ENCODE peak calls at places on chromosomes 4 and X, in four cellular contexts. P is activated CD4-positive, alpha-beta T cell treated with anti-CD3 and anti-CD28 coated beads, Interleukin-2, amount 10 ng/mL, durations not matched to agents 7 days and 5 days; W is hippocampal formation; M is sciatic nerve. N is an unnamed sample.

GRCh38 chr4:47122592-47123291 is 91.4 kb downstream of the GABRB1 start:
- DNase-seq in P (peak), M (peak), W (peak), N (peak)

GRCh38 chr4:117898496-117898895 is 135.8 kb upstream of the NDST3 start:
- DNase-seq in M (no peak), P (no peak), W (no peak), N (no peak)

GRCh38 chrX:21374163-21374993 is at the start of gene CNKSR2:
- DNase-seq in M (peak), P (peak), W (peak), N (peak)

GRCh38 chr4:93217423-93217822 is 611.1 kb upstream of the ATOH1 start:
- DNase-seq in P (no peak), M (no peak), W (no peak), N (no peak)

GRCh38 chr4:179927473-179927872 is 2315.7 kb upstream of the TENM3 start:
- DNase-seq in M (no peak), P (no peak), W (no peak), N (no peak)

GRCh38 chrX:150664290-150664689 is 28.9 kb upstream of the MTMR1 start:
- DNase-seq in P (no peak), M (no peak), W (no peak), N (no peak)

GRCh38 chrX:8815460-8816065 is 14.4 kb upstream of the FAM9A start:
- DNase-seq in P (peak), W (no peak), M (no peak), N (no peak)

GRCh38 chr4:146398404-146398803 is 123.3 kb downstream of the SLC10A7 start:
- DNase-seq in M (no peak), W (no peak), P (no peak), N (no peak)

GRCh38 chrX:86148024-86148511 is at the start of gene DACH2:
- DNase-seq in W (peak), M (peak), P (peak), N (no peak)

GRCh38 chr4:118904418-118904817 is 15.8 kb downstream of the SYNPO2 start:
- DNase-seq in W (no peak), P (no peak), M (no peak), N (no peak)

GRCh38 chrX:1181131-1181530 is 31.3 kb downstream of the CRLF2 start:
- DNase-seq in W (no peak), M (no peak), P (no peak), N (no peak)

GRCh38 chr4:36004231-36004851 is 240.0 kb downstream of the ARAP2 start:
- DNase-seq in W (no peak), M (no peak), P (no peak), N (no peak)

GRCh38 chrX:16487620-16488380 is 162.2 kb upstream of the S100G start:
- DNase-seq in M (no peak), P (no peak), W (no peak), N (no peak)

GRCh38 chr4:189096717-189097116 is 844.0 kb upstream of the FRG1 start:
- DNase-seq in W (no peak), P (no peak), M (no peak), N (no peak)

GRCh38 chr4:10098770-10099139 is 17.8 kb downstream of the WDR1 start:
- DNase-seq in M (no peak), W (no peak), P (no peak), N (no peak)

GRCh38 chr4:171203425-171203824 is 609.8 kb upstream of the GALNTL6 start:
- DNase-seq in P (no peak), W (no peak), M (no peak), N (no peak)

GRCh38 chrX:36199926-36200325 is 280.4 kb downstream of the CFAP47 start:
- DNase-seq in M (no peak), P (no peak), W (no peak), N (no peak)

GRCh38 chr4:48602222-48602621 is 112.2 kb downstream of the ZAR1 start:
- DNase-seq in P (no peak), W (no peak), M (no peak), N (no peak)

GRCh38 chrX:30888526-30889146 is 418 bp downstream of the TAB3 start:
- DNase-seq in P (peak), M (peak), W (no peak), N (no peak)

GRCh38 chr4:134708026-134708425 is 506.4 kb upstream of the PABPC4L start:
- DNase-seq in M (no peak), W (no peak), P (no peak), N (no peak)

GRCh38 chr4:41366911-41367517 is 110.3 kb downstream of the UCHL1 start:
- DNase-seq in P (no peak), W (no peak), M (no peak), N (no peak)

GRCh38 chrX:11264925-11265324 is 28.3 kb upstream of the AMELX start:
- DNase-seq in W (no peak), M (no peak), P (no peak), N (no peak)

GRCh38 chrX:147962476-147962875 is 18.7 kb upstream of the FMR1NB start:
- DNase-seq in W (no peak), P (no peak), M (no peak), N (no peak)

N was measured in T-helper 1 cell.